ENCODE peak calls at places on chromosomes 2 and 18, in five cellular contexts. R is K562, A is HepG2, C is SK-N-SH, J is GM12878. K is an unnamed sample.

GRCh38 chr2:233456111-233456510 is 101.8 kb downstream of the DGKD start:
- DNase-seq in A (no peak), C (no peak), J (no peak), R (no peak), K (no peak)

GRCh38 chr2:74845217-74845751 is 11.4 kb downstream of the HK2 start:
- DNase-seq in R (no peak), J (no peak), C (no peak), A (no peak), K (peak)

GRCh38 chr2:172736419-172737174 is 952 bp downstream of the RAPGEF4 start:
- DNase-seq in C (no peak), A (no peak), J (no peak), R (no peak), K (no peak)

GRCh38 chr2:84865181-84865783 is 15.6 kb downstream of the TRABD2A start:
- DNase-seq in J (no peak), C (no peak), A (no peak), R (no peak), K (no peak)

GRCh38 chr18:49875783-49876182 is 62.5 kb upstream of the ACAA2 start:
- DNase-seq in R (no peak), A (no peak), C (peak), J (no peak), K (no peak)

GRCh38 chr18:13460946-13461345 is 242.4 kb downstream of the LDLRAD4 start:
- DNase-seq in C (no peak), J (no peak), R (no peak), A (no peak), K (no peak)

GRCh38 chr18:27404855-27405254 is 219.7 kb upstream of the CHST9 start:
- DNase-seq in J (no peak), C (no peak), A (no peak), R (no peak), K (no peak)

GRCh38 chr2:101230541-101230993 is 22.1 kb upstream of the CNOT11 start:
- DNase-seq in A (peak), C (no peak), J (no peak), R (no peak), K (no peak)

GRCh38 chr2:46632349-46632748 is 153.0 kb downstream of the TMEM247 start:
- DNase-seq in C (peak), A (peak), R (peak), J (no peak), K (no peak)

GRCh38 chr18:78972930-78973331 is 6.7 kb upstream of the SALL3 start:
- DNase-seq in C (no peak), R (no peak), J (no peak), A (no peak), K (no peak)

GRCh38 chr2:191226196-191226595 is 19.0 kb upstream of the MYO1B start:
- DNase-seq in C (no peak), J (no peak), A (no peak), R (no peak), K (no peak)

GRCh38 chr2:85796549-85797262 is 42.9 kb downstream of the ATOH8 start:
- DNase-seq in R (no peak), J (no peak), A (no peak), C (peak), K (no peak)

GRCh38 chr2:232354069-232354468 is 24.5 kb upstream of the ALPP start:
- DNase-seq in R (no peak), C (no peak), A (no peak), J (no peak), K (no peak)

GRCh38 chr18:765764-766549 is 46.1 kb downstream of the YES1 start:
- DNase-seq in C (no peak), A (no peak), R (peak), J (no peak), K (no peak)

GRCh38 chr2:9020267-9020666 is 16.8 kb upstream of the MBOAT2 start:
- DNase-seq in A (no peak), J (no peak), R (no peak), C (no peak), K (no peak)

GRCh38 chr2:144441711-144442141 is 78.2 kb downstream of the ZEB2 start:
- DNase-seq in J (no peak), C (no peak), R (peak), A (no peak), K (no peak)

GRCh38 chr2:121049141-121049540 is 235.9 kb downstream of the TFCP2L1 start:
- DNase-seq in C (no peak), A (no peak), R (no peak), J (no peak), K (no peak)

GRCh38 chr2:9696731-9697130 is 65.9 kb upstream of the YWHAQ start:
- DNase-seq in J (no peak), R (no peak), C (no peak), A (no peak), K (no peak)

GRCh38 chr18:22667616-22668422 is 250.1 kb upstream of the CTAGE1 start:
- DNase-seq in C (no peak), A (no peak), J (peak), R (peak), K (no peak)

GRCh38 chr2:207970138-207970824 is 55.0 kb downstream of the PLEKHM3 start:
- DNase-seq in C (no peak), R (peak), J (no peak), A (peak), K (no peak)

DNA sequence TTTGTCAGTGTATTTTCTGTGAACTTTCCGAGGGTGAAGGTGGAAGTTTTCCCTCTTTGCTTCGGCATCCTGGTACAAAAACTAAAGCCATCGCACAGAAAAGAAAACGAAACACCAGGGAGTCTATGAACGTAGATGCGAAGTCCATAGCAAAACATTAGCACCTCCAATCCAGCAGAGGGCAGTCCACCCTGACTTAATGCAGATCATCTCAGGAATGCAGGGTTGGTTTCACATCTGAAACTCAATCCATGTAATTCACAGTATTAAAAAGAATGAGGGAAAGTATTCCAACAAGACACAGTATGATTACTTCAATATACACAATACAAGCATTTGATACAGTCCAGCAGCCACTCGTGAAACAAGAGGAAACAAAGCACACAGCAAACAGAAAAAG is 70.8 kb downstream of the RTP5 start:
- DNase-seq in A (peak), J (no peak), R (peak), C (no peak), K (peak)
- TF ChIP-seq GABPA in A (no peak), J (no peak), R (no peak), C (no peak), K (no peak)

DNA sequence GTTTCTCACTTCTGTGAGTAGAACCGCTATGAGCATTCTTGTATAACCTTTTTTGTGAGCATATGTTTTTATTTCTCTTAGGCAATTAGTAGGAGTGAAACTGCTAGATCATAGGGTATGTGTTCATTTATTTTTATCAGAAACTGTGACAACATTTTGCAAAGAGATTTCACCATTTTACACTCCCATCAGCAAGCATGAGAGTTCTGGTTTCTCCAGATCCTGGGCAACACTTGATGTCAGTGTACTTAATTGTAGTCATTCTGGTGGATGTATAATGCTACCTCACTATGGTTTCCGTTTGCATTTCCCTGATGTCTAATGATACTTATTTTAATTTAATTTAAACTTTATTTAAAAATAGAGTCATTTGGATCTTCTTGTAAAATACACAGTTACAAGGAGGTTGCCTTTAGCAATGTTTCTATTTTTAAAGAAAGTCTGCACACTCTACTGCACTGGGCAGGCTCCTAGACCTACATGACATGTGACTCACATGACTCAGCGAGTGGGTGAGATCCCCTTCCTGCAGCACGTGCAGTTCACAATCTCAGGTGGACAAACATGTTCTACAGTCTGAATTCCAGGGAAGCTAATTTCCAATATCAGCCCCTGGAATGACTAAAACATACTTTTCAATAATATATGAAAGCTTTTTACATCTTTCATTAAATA is 127.0 kb upstream of the BCL2L11 start:
- DNase-seq in A (no peak), J (no peak), C (no peak), R (no peak), K (peak)
- TF ChIP-seq REST in A (no peak), J (no peak), C (no peak), R (no peak), K (no peak)

DNA sequence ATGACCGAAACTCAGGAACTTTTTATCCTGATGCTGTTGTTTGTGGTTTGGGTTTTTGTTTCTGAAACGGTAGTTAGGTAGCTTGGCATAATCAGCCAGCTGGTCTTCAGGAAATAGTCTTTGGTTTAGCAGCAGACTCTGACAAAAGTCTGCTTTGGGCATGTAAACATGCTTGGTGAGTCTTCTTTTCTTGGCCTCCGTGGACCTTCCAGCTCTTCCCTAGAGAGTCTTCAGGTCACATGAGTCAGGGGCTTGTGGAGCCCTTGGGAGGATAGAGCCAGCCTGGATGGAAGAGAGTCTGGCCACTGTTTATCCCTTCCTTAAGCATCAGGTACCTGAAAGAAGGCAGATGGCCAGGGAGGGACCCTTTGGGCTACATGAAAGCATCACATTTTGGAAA is 154.5 kb downstream of the MGAT5 start:
- DNase-seq in R (no peak), C (no peak), J (no peak), A (no peak), K (no peak)
- TF ChIP-seq GABPA in R (no peak), C (no peak), J (no peak), A (no peak), K (no peak)

GRCh38 chr2:177888581-177888980 is 184.0 kb downstream of the PDE11A start:
- DNase-seq in A (no peak), C (no peak), R (no peak), J (no peak), K (no peak)

GRCh38 chr2:177886824-177887223 is 185.8 kb downstream of the PDE11A start:
- DNase-seq in R (no peak), J (no peak), C (no peak), A (no peak), K (no peak)

GRCh38 chr2:177887722-177888121 is 184.9 kb downstream of the PDE11A start:
- DNase-seq in A (no peak), R (no peak), C (no peak), J (no peak), K (no peak)

GRCh38 chr2:177891533-177891932 is 181.0 kb downstream of the PDE11A start:
- DNase-seq in R (no peak), J (no peak), C (no peak), A (no peak), K (no peak)

GRCh38 chr2:177889812-177890460 is 182.6 kb downstream of the PDE11A start:
- DNase-seq in R (no peak), A (no peak), C (no peak), J (no peak), K (no peak)
- TF ChIP-seq REST in R (no peak), A (no peak), C (no peak), J (no peak), K (no peak)

GRCh38 chr2:158024288-158024898 is 77.3 kb upstream of the UPP2 start:
- DNase-seq in J (no peak), C (peak), A (peak), R (peak), K (no peak)
- TF ChIP-seq GABPA in J (no peak), C (no peak), A (no peak), R (no peak), K (no peak)

GRCh38 chr18:59520569-59520968 is 161.5 kb upstream of the LMAN1 start:
- DNase-seq in R (no peak), C (no peak), A (no peak), J (no peak), K (no peak)

GRCh38 chr18:59518705-59519104 is 159.6 kb upstream of the LMAN1 start:
- DNase-seq in R (no peak), A (no peak), C (peak), J (no peak), K (no peak)

GRCh38 chr18:59516356-59517155 is 157.5 kb upstream of the LMAN1 start:
- DNase-seq in C (peak), A (peak), J (no peak), R (peak), K (no peak)

GRCh38 chr18:59515147-59515546 is 156.1 kb upstream of the LMAN1 start:
- DNase-seq in C (no peak), R (no peak), A (no peak), J (no peak), K (no peak)

DNA sequence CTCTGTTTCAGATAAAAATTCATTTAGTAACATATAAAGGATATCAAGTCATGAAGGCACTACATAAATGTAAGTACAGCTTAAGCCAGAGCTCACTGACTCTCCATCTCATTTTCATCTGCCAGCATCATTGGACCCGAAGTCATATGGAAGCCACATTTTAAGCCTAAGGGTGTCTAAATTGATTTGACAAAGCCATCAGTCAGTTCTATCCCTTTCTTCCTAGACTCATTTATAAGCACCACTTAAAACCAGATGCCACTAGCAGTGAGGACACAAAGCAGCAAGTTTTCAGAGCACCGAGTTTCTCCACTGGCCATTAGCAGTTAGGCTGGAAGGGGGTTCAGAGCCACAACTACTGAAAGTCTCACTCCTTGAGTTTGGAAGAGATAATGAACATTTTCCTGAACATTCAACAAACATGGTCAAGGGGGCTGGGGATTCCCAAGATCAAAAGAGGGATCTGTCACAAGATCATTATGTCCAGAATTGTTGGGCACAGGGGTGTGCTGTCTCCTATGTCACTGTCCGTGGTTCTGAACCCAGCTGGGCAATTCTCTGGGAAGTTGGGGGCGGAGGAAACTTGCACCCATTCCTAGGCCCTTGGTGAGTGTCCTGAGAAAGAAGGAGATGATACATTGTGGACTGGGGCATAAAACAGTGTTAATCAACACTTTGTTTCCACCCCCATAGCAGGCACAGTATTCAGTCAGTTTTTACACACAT is 158.5 kb upstream of the LMAN1 start:
- DNase-seq in A (peak), R (peak), J (no peak), C (peak), K (no peak)
- TF ChIP-seq REST in A (peak), R (peak), J (peak), C (peak), K (peak)

GRCh38 chr2:137888845-137889244 is 75.4 kb upstream of the HNMT start:
- DNase-seq in R (peak), C (peak), A (peak), J (no peak), K (peak)
- TF ChIP-seq GABPA in R (no peak), C (no peak), A (no peak), J (no peak), K (no peak)

DNA sequence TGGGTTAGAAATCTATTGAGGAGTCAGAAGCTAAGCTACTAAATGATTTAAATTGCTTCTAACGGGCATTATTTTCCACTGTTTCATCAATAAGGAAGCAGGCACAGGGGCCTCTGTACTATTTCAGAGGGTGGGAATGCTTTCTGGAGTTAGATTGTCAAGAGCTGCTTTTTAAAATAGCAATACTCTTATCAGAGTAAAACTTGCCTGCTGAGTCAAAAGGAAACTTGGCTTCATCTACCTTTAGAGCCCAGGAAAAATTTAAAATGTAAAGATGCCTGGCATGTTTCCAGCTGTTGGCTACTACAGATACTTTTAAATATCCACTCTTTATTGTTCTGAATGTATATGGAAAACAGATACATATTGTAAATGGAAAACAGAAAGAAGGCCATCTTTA is 79.2 kb downstream of the FIGN start:
- DNase-seq in C (no peak), A (no peak), J (no peak), R (no peak), K (no peak)
- TF ChIP-seq REST in C (no peak), A (no peak), J (no peak), R (no peak), K (no peak)

GRCh38 chr2:71613953-71614925 is 160.9 kb downstream of the DYSF start:
- DNase-seq in R (no peak), C (no peak), J (no peak), A (no peak), K (no peak)

GRCh38 chr2:71613566-71613952 is 160.2 kb downstream of the DYSF start:
- DNase-seq in R (no peak), C (peak), A (no peak), J (no peak), K (no peak)

GRCh38 chr2:71615769-71616730 is 162.7 kb downstream of the DYSF start:
- DNase-seq in R (no peak), C (no peak), A (no peak), J (no peak), K (no peak)

GRCh38 chr2:71617266-71617665 is 163.9 kb downstream of the DYSF start:
- DNase-seq in C (no peak), R (no peak), J (no peak), A (no peak), K (no peak)

GRCh38 chr2:71614976-71615768 is 161.8 kb downstream of the DYSF start:
- DNase-seq in R (no peak), A (peak), J (no peak), C (peak), K (no peak)
- TF ChIP-seq GABPA in R (no peak), A (no peak), J (no peak), C (no peak), K (no peak)